ENCODE peak calls at places on chromosomes 5 and 9, in seven cellular contexts. One of them, this sample, is unnamed.

GRCh38 chr5:101534486-101535110 is 631.5 kb upstream of the ST8SIA4 start:
- DNase-seq in tibial nerve: no peak
- DNase-seq in GM20000: no peak
- DNase-seq in AG04449: no peak
- DNase-seq in heart left ventricle: no peak
- DNase-seq in mesothelial cell of epicardium: no peak
- DNase-seq in retinal pigment epithelial cell: no peak
- DNase-seq in this sample: no peak

GRCh38 chr5:142095035-142095434 is 13.5 kb upstream of the NDFIP1 start:
- DNase-seq in tibial nerve: no peak
- DNase-seq in GM20000: no peak
- DNase-seq in AG04449: no peak
- DNase-seq in heart left ventricle: peak
- DNase-seq in mesothelial cell of epicardium: no peak
- DNase-seq in retinal pigment epithelial cell: no peak
- DNase-seq in this sample: no peak

GRCh38 chr5:32712463-32713395 is 1.6 kb downstream of the NPR3 start:
- DNase-seq in tibial nerve: no peak
- DNase-seq in GM20000: no peak
- DNase-seq in AG04449: no peak
- DNase-seq in heart left ventricle: no peak
- DNase-seq in mesothelial cell of epicardium: no peak
- DNase-seq in retinal pigment epithelial cell: no peak
- DNase-seq in this sample: peak

GRCh38 chr5:172919525-172920446 is 39.4 kb upstream of the RPL26L1 start:
- DNase-seq in tibial nerve: no peak
- DNase-seq in GM20000: no peak
- DNase-seq in AG04449: no peak
- DNase-seq in heart left ventricle: peak
- DNase-seq in mesothelial cell of epicardium: no peak
- DNase-seq in retinal pigment epithelial cell: no peak
- DNase-seq in this sample: no peak

GRCh38 chr9:10843151-10843550 is 230.3 kb upstream of the PTPRD start:
- DNase-seq in tibial nerve: no peak
- DNase-seq in GM20000: no peak
- DNase-seq in AG04449: no peak
- DNase-seq in heart left ventricle: no peak
- DNase-seq in mesothelial cell of epicardium: no peak
- DNase-seq in retinal pigment epithelial cell: peak
- DNase-seq in this sample: no peak

GRCh38 chr9:124290053-124290581 is 32.4 kb downstream of the NEK6 start:
- DNase-seq in tibial nerve: no peak
- DNase-seq in GM20000: no peak
- DNase-seq in AG04449: no peak
- DNase-seq in heart left ventricle: no peak
- DNase-seq in mesothelial cell of epicardium: no peak
- DNase-seq in retinal pigment epithelial cell: no peak
- DNase-seq in this sample: no peak

GRCh38 chr5:124740991-124741583 is 5.4 kb downstream of the ZNF608 start:
- DNase-seq in tibial nerve: no peak
- DNase-seq in GM20000: no peak
- DNase-seq in AG04449: no peak
- DNase-seq in heart left ventricle: no peak
- DNase-seq in mesothelial cell of epicardium: no peak
- DNase-seq in retinal pigment epithelial cell: peak
- DNase-seq in this sample: no peak

GRCh38 chr5:141192110-141192725 is at the start of gene PCDHB10:
- DNase-seq in tibial nerve: no peak
- DNase-seq in GM20000: no peak
- DNase-seq in AG04449: no peak
- DNase-seq in heart left ventricle: no peak
- DNase-seq in mesothelial cell of epicardium: no peak
- DNase-seq in retinal pigment epithelial cell: no peak
- DNase-seq in this sample: peak

GRCh38 chr9:32704343-32704742 is 68.9 kb upstream of the TAF1L start:
- DNase-seq in tibial nerve: no peak
- DNase-seq in GM20000: no peak
- DNase-seq in AG04449: no peak
- DNase-seq in heart left ventricle: no peak
- DNase-seq in mesothelial cell of epicardium: no peak
- DNase-seq in retinal pigment epithelial cell: no peak
- DNase-seq in this sample: no peak

GRCh38 chr9:87149794-87150193 is 202.5 kb upstream of the GAS1 start:
- DNase-seq in tibial nerve: no peak
- DNase-seq in GM20000: no peak
- DNase-seq in AG04449: no peak
- DNase-seq in heart left ventricle: no peak
- DNase-seq in mesothelial cell of epicardium: no peak
- DNase-seq in retinal pigment epithelial cell: no peak
- DNase-seq in this sample: no peak

GRCh38 chr9:137755261-137755927 is 122.2 kb upstream of the CACNA1B start:
- DNase-seq in tibial nerve: no peak
- DNase-seq in GM20000: no peak
- DNase-seq in AG04449: no peak
- DNase-seq in heart left ventricle: no peak
- DNase-seq in mesothelial cell of epicardium: no peak
- DNase-seq in retinal pigment epithelial cell: no peak
- DNase-seq in this sample: no peak

GRCh38 chr5:54718647-54719046 is 201.1 kb downstream of the SNX18 start:
- DNase-seq in tibial nerve: peak
- DNase-seq in GM20000: no peak
- DNase-seq in AG04449: no peak
- DNase-seq in heart left ventricle: peak
- DNase-seq in mesothelial cell of epicardium: no peak
- DNase-seq in retinal pigment epithelial cell: no peak
- DNase-seq in this sample: no peak

DNA sequence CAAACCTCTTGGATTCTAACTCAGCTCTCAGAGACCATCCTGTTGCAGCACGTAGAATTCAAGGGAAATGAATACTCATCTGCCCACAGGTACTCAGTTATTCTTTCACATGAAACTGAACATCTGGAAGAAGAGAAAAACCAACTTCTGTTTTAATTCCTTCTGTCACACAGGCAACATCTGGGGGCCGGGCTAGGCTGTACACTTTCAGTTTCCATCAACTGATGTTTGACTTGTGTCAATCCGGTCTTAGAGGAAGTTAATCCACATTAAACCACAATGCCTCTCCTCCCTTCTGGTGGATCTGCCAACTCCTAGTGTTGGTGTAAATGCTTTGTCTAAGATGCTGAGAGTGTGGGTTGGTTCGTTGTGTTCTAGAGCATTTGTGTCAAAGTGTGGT is 17.6 kb downstream of the DMRT3 start:
- DNase-seq in tibial nerve: no peak
- DNase-seq in GM20000: peak
- DNase-seq in AG04449: no peak
- DNase-seq in heart left ventricle: no peak
- DNase-seq in mesothelial cell of epicardium: no peak
- DNase-seq in retinal pigment epithelial cell: no peak
- DNase-seq in this sample: no peak
- TF ChIP-seq CTCF in tibial nerve: no peak
- TF ChIP-seq CTCF in GM20000: no peak
- TF ChIP-seq CTCF in AG04449: no peak
- TF ChIP-seq CTCF in heart left ventricle: no peak
- TF ChIP-seq CTCF in mesothelial cell of epicardium: no peak
- TF ChIP-seq CTCF in retinal pigment epithelial cell: no peak
- TF ChIP-seq CTCF in this sample: no peak

DNA sequence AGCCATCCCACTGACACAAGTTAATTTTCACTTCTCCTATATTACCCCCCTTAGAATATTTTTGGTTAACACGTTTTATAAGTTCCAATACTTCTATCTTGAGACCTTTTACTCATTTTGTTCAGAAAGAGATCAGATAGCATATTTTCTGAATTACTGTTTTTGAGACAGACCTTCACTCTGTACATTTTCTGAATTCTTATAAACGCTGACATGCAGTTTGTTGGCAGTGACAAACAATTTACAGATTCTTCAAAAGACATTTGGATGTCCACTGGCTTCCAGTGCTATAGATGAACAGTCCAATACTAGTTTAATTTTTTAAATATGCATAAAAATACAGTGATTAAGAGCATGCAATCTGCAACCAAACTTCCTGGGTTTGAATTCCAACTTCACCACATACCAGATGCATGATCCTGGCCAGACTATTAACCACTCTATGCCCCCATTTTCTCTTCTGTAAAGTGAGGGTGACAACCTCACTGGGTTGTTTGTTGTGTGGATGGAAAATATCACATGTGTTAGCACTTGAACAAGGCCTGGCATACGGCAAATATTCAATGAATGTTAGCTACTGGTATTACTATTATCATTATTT is 142.1 kb downstream of the AGTPBP1 start:
- DNase-seq in tibial nerve: no peak
- DNase-seq in GM20000: no peak
- DNase-seq in AG04449: peak
- DNase-seq in heart left ventricle: no peak
- DNase-seq in mesothelial cell of epicardium: no peak
- DNase-seq in retinal pigment epithelial cell: no peak
- DNase-seq in this sample: no peak
- TF ChIP-seq CTCF in tibial nerve: no peak
- TF ChIP-seq CTCF in GM20000: no peak
- TF ChIP-seq CTCF in AG04449: no peak
- TF ChIP-seq CTCF in heart left ventricle: no peak
- TF ChIP-seq CTCF in mesothelial cell of epicardium: no peak
- TF ChIP-seq CTCF in retinal pigment epithelial cell: no peak
- TF ChIP-seq CTCF in this sample: no peak

DNA sequence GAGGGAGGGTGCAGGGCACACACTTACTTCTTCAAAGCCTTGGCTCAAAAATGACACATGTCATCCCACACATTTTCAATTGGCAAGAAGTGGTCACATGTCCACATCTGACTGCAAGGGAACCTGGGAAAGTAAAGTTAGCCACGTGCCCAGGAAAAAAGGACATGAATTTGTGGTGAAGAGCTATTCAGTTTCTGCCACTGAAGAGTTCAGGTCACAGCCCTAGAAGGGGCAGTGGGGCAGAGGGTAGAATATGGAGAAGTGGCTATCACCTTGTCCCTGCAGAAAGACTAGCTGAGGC is 1.9 kb upstream of the RGS14 start:
- DNase-seq in tibial nerve: no peak
- DNase-seq in GM20000: no peak
- DNase-seq in AG04449: no peak
- DNase-seq in heart left ventricle: no peak
- DNase-seq in mesothelial cell of epicardium: no peak
- DNase-seq in retinal pigment epithelial cell: no peak
- DNase-seq in this sample: no peak
- TF ChIP-seq CTCF in tibial nerve: no peak
- TF ChIP-seq CTCF in GM20000: no peak
- TF ChIP-seq CTCF in AG04449: no peak
- TF ChIP-seq CTCF in heart left ventricle: no peak
- TF ChIP-seq CTCF in mesothelial cell of epicardium: no peak
- TF ChIP-seq CTCF in retinal pigment epithelial cell: no peak
- TF ChIP-seq CTCF in this sample: no peak

GRCh38 chr5:136063778-136064465 is 35.1 kb downstream of the TGFBI start:
- DNase-seq in tibial nerve: no peak
- DNase-seq in GM20000: no peak
- DNase-seq in AG04449: no peak
- DNase-seq in heart left ventricle: no peak
- DNase-seq in mesothelial cell of epicardium: no peak
- DNase-seq in retinal pigment epithelial cell: no peak
- DNase-seq in this sample: no peak

GRCh38 chr5:136067422-136067821 is 38.6 kb downstream of the TGFBI start:
- DNase-seq in tibial nerve: no peak
- DNase-seq in GM20000: no peak
- DNase-seq in AG04449: no peak
- DNase-seq in heart left ventricle: no peak
- DNase-seq in mesothelial cell of epicardium: no peak
- DNase-seq in retinal pigment epithelial cell: no peak
- DNase-seq in this sample: no peak

GRCh38 chr5:136064510-136064909 is 35.7 kb downstream of the TGFBI start:
- DNase-seq in tibial nerve: no peak
- DNase-seq in GM20000: no peak
- DNase-seq in AG04449: no peak
- DNase-seq in heart left ventricle: no peak
- DNase-seq in mesothelial cell of epicardium: no peak
- DNase-seq in retinal pigment epithelial cell: no peak
- DNase-seq in this sample: no peak

GRCh38 chr5:136065588-136065987 is 36.8 kb downstream of the TGFBI start:
- DNase-seq in tibial nerve: no peak
- DNase-seq in GM20000: no peak
- DNase-seq in AG04449: no peak
- DNase-seq in heart left ventricle: no peak
- DNase-seq in mesothelial cell of epicardium: no peak
- DNase-seq in retinal pigment epithelial cell: no peak
- DNase-seq in this sample: no peak

GRCh38 chr5:136066705-136067271 is 38.0 kb downstream of the TGFBI start:
- DNase-seq in tibial nerve: no peak
- DNase-seq in GM20000: no peak
- DNase-seq in AG04449: no peak
- DNase-seq in heart left ventricle: peak
- DNase-seq in mesothelial cell of epicardium: no peak
- DNase-seq in retinal pigment epithelial cell: no peak
- DNase-seq in this sample: no peak
- TF ChIP-seq CTCF in tibial nerve: peak
- TF ChIP-seq CTCF in GM20000: no peak
- TF ChIP-seq CTCF in AG04449: peak
- TF ChIP-seq CTCF in heart left ventricle: no peak
- TF ChIP-seq CTCF in mesothelial cell of epicardium: no peak
- TF ChIP-seq CTCF in retinal pigment epithelial cell: no peak
- TF ChIP-seq CTCF in this sample: no peak

GRCh38 chr9:109455861-109456260 is 42.2 kb downstream of the PTPN3 start:
- DNase-seq in tibial nerve: no peak
- DNase-seq in GM20000: no peak
- DNase-seq in AG04449: no peak
- DNase-seq in heart left ventricle: no peak
- DNase-seq in mesothelial cell of epicardium: no peak
- DNase-seq in retinal pigment epithelial cell: no peak
- DNase-seq in this sample: no peak
- TF ChIP-seq CTCF in tibial nerve: no peak
- TF ChIP-seq CTCF in GM20000: no peak
- TF ChIP-seq CTCF in AG04449: no peak
- TF ChIP-seq CTCF in heart left ventricle: no peak
- TF ChIP-seq CTCF in mesothelial cell of epicardium: no peak
- TF ChIP-seq CTCF in retinal pigment epithelial cell: no peak
- TF ChIP-seq CTCF in this sample: no peak

GRCh38 chr5:126695081-126695480 is 81.9 kb upstream of the LMNB1 start:
- DNase-seq in tibial nerve: no peak
- DNase-seq in GM20000: no peak
- DNase-seq in AG04449: no peak
- DNase-seq in heart left ventricle: no peak
- DNase-seq in mesothelial cell of epicardium: no peak
- DNase-seq in retinal pigment epithelial cell: no peak
- DNase-seq in this sample: no peak
- TF ChIP-seq CTCF in tibial nerve: no peak
- TF ChIP-seq CTCF in GM20000: no peak
- TF ChIP-seq CTCF in AG04449: no peak
- TF ChIP-seq CTCF in heart left ventricle: no peak
- TF ChIP-seq CTCF in mesothelial cell of epicardium: no peak
- TF ChIP-seq CTCF in retinal pigment epithelial cell: no peak
- TF ChIP-seq CTCF in this sample: no peak

GRCh38 chr5:179404321-179405053 is 59.2 kb upstream of the ADAMTS2 start:
- DNase-seq in tibial nerve: no peak
- DNase-seq in GM20000: no peak
- DNase-seq in AG04449: no peak
- DNase-seq in heart left ventricle: no peak
- DNase-seq in mesothelial cell of epicardium: no peak
- DNase-seq in retinal pigment epithelial cell: no peak
- DNase-seq in this sample: no peak
- TF ChIP-seq CTCF in tibial nerve: peak
- TF ChIP-seq CTCF in GM20000: no peak
- TF ChIP-seq CTCF in AG04449: peak
- TF ChIP-seq CTCF in heart left ventricle: peak
- TF ChIP-seq CTCF in mesothelial cell of epicardium: no peak
- TF ChIP-seq CTCF in retinal pigment epithelial cell: no peak
- TF ChIP-seq CTCF in this sample: peak

GRCh38 chr5:83473344-83474169 is 2.0 kb downstream of the VCAN start:
- DNase-seq in tibial nerve: peak
- DNase-seq in GM20000: peak
- DNase-seq in AG04449: peak
- DNase-seq in heart left ventricle: peak
- DNase-seq in mesothelial cell of epicardium: peak
- DNase-seq in retinal pigment epithelial cell: peak
- DNase-seq in this sample: peak
- TF ChIP-seq CTCF in tibial nerve: peak
- TF ChIP-seq CTCF in GM20000: peak
- TF ChIP-seq CTCF in AG04449: peak
- TF ChIP-seq CTCF in heart left ventricle: peak
- TF ChIP-seq CTCF in mesothelial cell of epicardium: peak
- TF ChIP-seq CTCF in retinal pigment epithelial cell: peak
- TF ChIP-seq CTCF in this sample: peak